ENCODE peak calls at places on chromosome 19, in six cellular contexts. One of them, this sample, is unnamed.

GRCh38 chr19:47096721-47097120 is 16.9 kb downstream of the ZC3H4 start:
- DNase-seq in gastrocnemius medialis: peak
- DNase-seq in RWPE1: no peak
- DNase-seq in IMR-90: no peak
- DNase-seq in heart right ventricle: no peak
- DNase-seq in omental fat pad: no peak
- DNase-seq in this sample: no peak

GRCh38 chr19:1651061-1651547 is 1.3 kb downstream of the TCF3 start:
- DNase-seq in omental fat pad: no peak
- DNase-seq in RWPE1: peak
- DNase-seq in heart right ventricle: no peak
- DNase-seq in gastrocnemius medialis: no peak
- DNase-seq in IMR-90: peak
- DNase-seq in this sample: peak

GRCh38 chr19:2770055-2771013 is 12.7 kb downstream of the SGTA start:
- DNase-seq in omental fat pad: no peak
- DNase-seq in gastrocnemius medialis: no peak
- DNase-seq in IMR-90: peak
- DNase-seq in RWPE1: no peak
- DNase-seq in heart right ventricle: peak
- DNase-seq in this sample: peak

GRCh38 chr19:35017507-35017906 is 12.8 kb upstream of the SCN1B start:
- DNase-seq in omental fat pad: no peak
- DNase-seq in gastrocnemius medialis: no peak
- DNase-seq in heart right ventricle: no peak
- DNase-seq in IMR-90: no peak
- DNase-seq in RWPE1: no peak
- DNase-seq in this sample: no peak

GRCh38 chr19:590396-590745 is 690 bp downstream of the HCN2 start:
- DNase-seq in heart right ventricle: no peak
- DNase-seq in IMR-90: peak
- DNase-seq in RWPE1: no peak
- DNase-seq in gastrocnemius medialis: no peak
- DNase-seq in omental fat pad: no peak
- DNase-seq in this sample: no peak

GRCh38 chr19:52296773-52297600 is at the start of gene ZNF480:
- DNase-seq in IMR-90: peak
- DNase-seq in omental fat pad: peak
- DNase-seq in heart right ventricle: peak
- DNase-seq in RWPE1: peak
- DNase-seq in gastrocnemius medialis: peak
- DNase-seq in this sample: peak

GRCh38 chr19:1401138-1401888 is at the start of gene GAMT:
- DNase-seq in omental fat pad: no peak
- DNase-seq in gastrocnemius medialis: no peak
- DNase-seq in IMR-90: no peak
- DNase-seq in RWPE1: no peak
- DNase-seq in heart right ventricle: peak
- DNase-seq in this sample: peak

GRCh38 chr19:51727349-51727880 is 3.6 kb upstream of the HAS1 start:
- DNase-seq in omental fat pad: no peak
- DNase-seq in gastrocnemius medialis: no peak
- DNase-seq in RWPE1: peak
- DNase-seq in heart right ventricle: no peak
- DNase-seq in IMR-90: no peak
- DNase-seq in this sample: no peak

GRCh38 chr19:1941146-1942077 is at the start of gene CSNK1G2:
- DNase-seq in gastrocnemius medialis: no peak
- DNase-seq in omental fat pad: no peak
- DNase-seq in RWPE1: no peak
- DNase-seq in IMR-90: no peak
- DNase-seq in heart right ventricle: no peak
- DNase-seq in this sample: no peak

GRCh38 chr19:41877916-41878905 is 1.1 kb downstream of the CD79A start:
- DNase-seq in IMR-90: no peak
- DNase-seq in omental fat pad: no peak
- DNase-seq in heart right ventricle: no peak
- DNase-seq in gastrocnemius medialis: no peak
- DNase-seq in RWPE1: no peak
- DNase-seq in this sample: peak

GRCh38 chr19:4678881-4679379 is 8.8 kb upstream of the MYDGF start:
- DNase-seq in IMR-90: no peak
- DNase-seq in omental fat pad: no peak
- DNase-seq in gastrocnemius medialis: no peak
- DNase-seq in heart right ventricle: no peak
- DNase-seq in RWPE1: peak
- DNase-seq in this sample: no peak

GRCh38 chr19:30425885-30426838 is 54.0 kb downstream of the ZNF536 start:
- DNase-seq in IMR-90: no peak
- DNase-seq in gastrocnemius medialis: no peak
- DNase-seq in heart right ventricle: no peak
- DNase-seq in RWPE1: no peak
- DNase-seq in omental fat pad: no peak
- DNase-seq in this sample: no peak

GRCh38 chr19:38805180-38805579 is 7.6 kb downstream of the LGALS4 start:
- DNase-seq in IMR-90: no peak
- DNase-seq in gastrocnemius medialis: no peak
- DNase-seq in RWPE1: no peak
- DNase-seq in omental fat pad: no peak
- DNase-seq in heart right ventricle: no peak
- DNase-seq in this sample: no peak

GRCh38 chr19:48623556-48624066 is 4.3 kb downstream of the SPHK2 start:
- DNase-seq in RWPE1: no peak
- DNase-seq in heart right ventricle: no peak
- DNase-seq in omental fat pad: no peak
- DNase-seq in IMR-90: no peak
- DNase-seq in gastrocnemius medialis: no peak
- DNase-seq in this sample: no peak

GRCh38 chr19:55451163-55451521 is 8.0 kb upstream of the SHISA7 start:
- DNase-seq in IMR-90: no peak
- DNase-seq in omental fat pad: no peak
- DNase-seq in gastrocnemius medialis: no peak
- DNase-seq in RWPE1: no peak
- DNase-seq in heart right ventricle: no peak
- DNase-seq in this sample: peak

GRCh38 chr19:14091086-14091884 is 734 bp upstream of the SAMD1 start:
- DNase-seq in IMR-90: peak
- DNase-seq in RWPE1: peak
- DNase-seq in omental fat pad: no peak
- DNase-seq in heart right ventricle: no peak
- DNase-seq in gastrocnemius medialis: no peak
- DNase-seq in this sample: peak

GRCh38 chr19:14089412-14089661 is 1.2 kb downstream of the SAMD1 start:
- DNase-seq in omental fat pad: no peak
- DNase-seq in gastrocnemius medialis: no peak
- DNase-seq in IMR-90: no peak
- DNase-seq in heart right ventricle: no peak
- DNase-seq in RWPE1: no peak
- DNase-seq in this sample: peak

GRCh38 chr19:14088634-14089411 is 1.7 kb downstream of the SAMD1 start:
- DNase-seq in IMR-90: no peak
- DNase-seq in gastrocnemius medialis: no peak
- DNase-seq in omental fat pad: no peak
- DNase-seq in RWPE1: no peak
- DNase-seq in heart right ventricle: no peak
- DNase-seq in this sample: peak

GRCh38 chr19:14090509-14091085 is at the start of gene SAMD1:
- DNase-seq in omental fat pad: peak
- DNase-seq in gastrocnemius medialis: peak
- DNase-seq in heart right ventricle: peak
- DNase-seq in IMR-90: peak
- DNase-seq in RWPE1: peak
- DNase-seq in this sample: peak

DNA sequence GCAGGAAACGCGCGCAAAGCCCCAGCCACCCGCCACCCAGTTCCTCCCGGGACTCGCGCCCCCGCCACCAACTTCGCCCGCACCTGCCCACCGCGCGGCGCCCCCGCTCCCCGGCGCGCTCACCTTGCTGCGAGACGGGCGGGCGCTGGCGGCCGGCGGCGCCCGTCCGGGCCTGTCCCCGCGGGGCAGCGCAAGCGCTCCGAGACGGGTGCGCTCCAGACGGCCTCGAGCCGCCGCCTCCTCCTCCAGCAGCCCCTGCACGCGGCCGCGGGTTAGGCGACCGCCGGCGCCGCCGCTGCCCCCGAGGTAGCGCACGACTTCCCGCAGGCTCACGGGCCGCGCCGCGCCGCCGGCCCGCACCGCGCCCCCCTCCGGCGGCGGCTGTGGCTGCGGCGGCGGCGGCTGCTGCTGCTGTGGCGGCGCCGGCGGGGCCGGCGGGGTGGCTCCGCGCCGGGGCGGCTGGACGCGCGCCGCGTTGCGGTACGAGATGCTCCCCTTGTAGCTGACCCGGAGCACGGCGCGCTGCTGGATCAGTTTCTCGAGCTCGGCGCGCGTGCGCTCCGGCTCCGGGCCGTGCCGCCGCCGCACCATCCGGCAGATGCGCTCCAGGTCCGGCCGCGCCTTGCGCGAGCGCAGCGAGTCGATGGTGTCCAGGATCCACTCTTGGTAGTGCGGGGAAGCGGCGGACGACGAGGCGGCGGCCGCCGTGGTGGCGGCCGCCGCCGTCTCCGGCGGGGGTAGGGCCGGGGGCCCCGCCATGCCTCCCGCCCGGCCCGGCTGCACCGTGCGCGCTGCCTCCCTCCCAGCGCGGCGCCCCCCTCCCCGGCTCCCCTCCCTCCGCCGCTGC is 666 bp downstream of the SAMD1 start:
- DNase-seq in heart right ventricle: peak
- DNase-seq in IMR-90: peak
- DNase-seq in gastrocnemius medialis: no peak
- DNase-seq in RWPE1: peak
- DNase-seq in omental fat pad: no peak
- DNase-seq in this sample: peak
- TF ChIP-seq CTCF in heart right ventricle: no peak
- TF ChIP-seq CTCF in IMR-90: no peak
- TF ChIP-seq CTCF in gastrocnemius medialis: peak
- TF ChIP-seq CTCF in RWPE1: peak
- TF ChIP-seq CTCF in omental fat pad: no peak
- TF ChIP-seq CTCF in this sample: peak

GRCh38 chr19:16118489-16119033 is 6.9 kb downstream of the RAB8A start:
- DNase-seq in heart right ventricle: no peak
- DNase-seq in omental fat pad: no peak
- DNase-seq in RWPE1: no peak
- DNase-seq in IMR-90: no peak
- DNase-seq in gastrocnemius medialis: no peak
- DNase-seq in this sample: peak

GRCh38 chr19:16116067-16116466 is 4.4 kb downstream of the RAB8A start:
- DNase-seq in gastrocnemius medialis: no peak
- DNase-seq in omental fat pad: no peak
- DNase-seq in IMR-90: no peak
- DNase-seq in heart right ventricle: no peak
- DNase-seq in RWPE1: no peak
- DNase-seq in this sample: no peak

GRCh38 chr19:16115309-16116039 is 3.8 kb downstream of the RAB8A start:
- DNase-seq in IMR-90: no peak
- DNase-seq in RWPE1: no peak
- DNase-seq in omental fat pad: no peak
- DNase-seq in gastrocnemius medialis: no peak
- DNase-seq in heart right ventricle: no peak
- DNase-seq in this sample: no peak

GRCh38 chr19:16121141-16121540 is 9.5 kb downstream of the RAB8A start:
- DNase-seq in heart right ventricle: no peak
- DNase-seq in IMR-90: no peak
- DNase-seq in omental fat pad: no peak
- DNase-seq in gastrocnemius medialis: no peak
- DNase-seq in RWPE1: no peak
- DNase-seq in this sample: no peak

GRCh38 chr19:16117594-16118033 is 5.9 kb downstream of the RAB8A start:
- DNase-seq in gastrocnemius medialis: no peak
- DNase-seq in heart right ventricle: no peak
- DNase-seq in IMR-90: no peak
- DNase-seq in omental fat pad: no peak
- DNase-seq in RWPE1: no peak
- DNase-seq in this sample: peak
- TF ChIP-seq CTCF in gastrocnemius medialis: no peak
- TF ChIP-seq CTCF in heart right ventricle: no peak
- TF ChIP-seq CTCF in IMR-90: peak
- TF ChIP-seq CTCF in omental fat pad: no peak
- TF ChIP-seq CTCF in RWPE1: no peak
- TF ChIP-seq CTCF in this sample: peak

GRCh38 chr19:36939153-36939552 is 23.0 kb downstream of the ZNF568 start:
- DNase-seq in gastrocnemius medialis: no peak
- DNase-seq in IMR-90: no peak
- DNase-seq in heart right ventricle: no peak
- DNase-seq in RWPE1: no peak
- DNase-seq in omental fat pad: no peak
- DNase-seq in this sample: no peak
- TF ChIP-seq CTCF in gastrocnemius medialis: no peak
- TF ChIP-seq CTCF in IMR-90: no peak
- TF ChIP-seq CTCF in heart right ventricle: no peak
- TF ChIP-seq CTCF in RWPE1: no peak
- TF ChIP-seq CTCF in omental fat pad: no peak
- TF ChIP-seq CTCF in this sample: no peak

DNA sequence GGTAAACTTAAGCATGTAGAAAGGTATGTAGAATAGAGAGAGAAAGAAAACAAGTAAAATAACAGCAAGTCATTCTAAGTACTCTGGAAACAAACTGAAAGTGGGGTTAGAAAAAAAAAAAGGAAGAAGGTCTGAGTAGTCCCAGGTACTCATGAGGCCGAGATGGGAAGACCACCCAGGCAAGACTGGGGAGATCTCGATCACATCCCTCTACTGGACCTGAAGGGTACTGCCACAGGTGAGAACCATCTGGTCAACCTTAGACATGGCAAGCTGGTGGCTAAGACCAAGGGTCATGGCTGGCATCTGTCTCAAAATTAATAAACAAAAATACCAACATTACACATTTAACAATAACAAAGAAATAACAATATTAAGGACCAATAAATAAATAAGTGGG is 36.3 kb upstream of the ZNF724 start:
- DNase-seq in gastrocnemius medialis: no peak
- DNase-seq in heart right ventricle: no peak
- DNase-seq in omental fat pad: no peak
- DNase-seq in RWPE1: no peak
- DNase-seq in IMR-90: no peak
- DNase-seq in this sample: no peak
- TF ChIP-seq CTCF in gastrocnemius medialis: no peak
- TF ChIP-seq CTCF in heart right ventricle: no peak
- TF ChIP-seq CTCF in omental fat pad: no peak
- TF ChIP-seq CTCF in RWPE1: no peak
- TF ChIP-seq CTCF in IMR-90: no peak
- TF ChIP-seq CTCF in this sample: no peak

DNA sequence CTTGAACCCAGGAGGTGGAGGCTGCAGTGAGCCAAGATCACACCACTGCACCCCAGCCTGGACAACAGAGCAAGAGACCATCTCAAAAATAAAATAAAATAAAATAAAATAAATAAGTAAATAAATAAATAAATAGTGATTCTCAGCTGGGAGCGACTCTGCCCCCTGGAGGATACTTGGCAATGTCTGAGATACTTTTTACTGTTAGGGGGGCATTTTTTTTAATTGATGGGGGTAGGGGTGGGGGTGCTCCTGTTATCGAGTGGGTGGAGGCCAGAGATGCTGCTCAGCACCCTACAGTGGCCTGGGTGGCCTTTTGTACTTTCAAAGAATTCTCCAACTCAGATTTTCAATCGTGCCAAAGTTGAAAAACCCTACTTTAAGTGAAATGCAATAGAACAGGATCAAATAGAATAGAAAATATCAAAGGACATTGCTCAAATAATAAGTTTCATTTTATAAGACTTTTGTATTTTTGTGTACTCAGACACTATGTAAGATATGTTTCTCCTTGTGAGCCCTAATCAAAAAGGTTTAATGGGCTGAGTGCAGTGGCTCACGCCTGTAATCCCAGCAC is 7.1 kb upstream of the CLPP start:
- DNase-seq in heart right ventricle: no peak
- DNase-seq in omental fat pad: no peak
- DNase-seq in RWPE1: no peak
- DNase-seq in gastrocnemius medialis: no peak
- DNase-seq in IMR-90: no peak
- DNase-seq in this sample: no peak
- TF ChIP-seq CTCF in heart right ventricle: peak
- TF ChIP-seq CTCF in omental fat pad: no peak
- TF ChIP-seq CTCF in RWPE1: peak
- TF ChIP-seq CTCF in gastrocnemius medialis: no peak
- TF ChIP-seq CTCF in IMR-90: peak
- TF ChIP-seq CTCF in this sample: peak

This sample was measured in GM20000.